ENCODE peak calls at places on chromosome 7, in six cellular contexts. One of them, this sample, is unnamed.

GRCh38 chr7:37245544-37245943 is 203.1 kb downstream of the ELMO1 start:
- DNase-seq in T-cell: no peak
- DNase-seq in G401: no peak
- DNase-seq in NCI-H2081: no peak
- DNase-seq in activated naive CD4-positive, alpha-beta T cell treated with anti-CD3 and anti-CD28 coated beads for 36 hours: no peak
- DNase-seq in NB4: no peak
- DNase-seq in this sample: no peak

GRCh38 chr7:16114633-16115032 is 306.7 kb downstream of the CRPPA start:
- DNase-seq in T-cell: no peak
- DNase-seq in G401: no peak
- DNase-seq in NCI-H2081: peak
- DNase-seq in activated naive CD4-positive, alpha-beta T cell treated with anti-CD3 and anti-CD28 coated beads for 36 hours: no peak
- DNase-seq in NB4: peak
- DNase-seq in this sample: no peak

GRCh38 chr7:12436896-12437535 is 33.4 kb upstream of the VWDE start:
- DNase-seq in T-cell: no peak
- DNase-seq in G401: no peak
- DNase-seq in NCI-H2081: peak
- DNase-seq in activated naive CD4-positive, alpha-beta T cell treated with anti-CD3 and anti-CD28 coated beads for 36 hours: no peak
- DNase-seq in NB4: peak
- DNase-seq in this sample: no peak

GRCh38 chr7:48292949-48293348 is 121.7 kb downstream of the ABCA13 start:
- DNase-seq in T-cell: no peak
- DNase-seq in G401: no peak
- DNase-seq in NCI-H2081: no peak
- DNase-seq in activated naive CD4-positive, alpha-beta T cell treated with anti-CD3 and anti-CD28 coated beads for 36 hours: no peak
- DNase-seq in NB4: no peak
- DNase-seq in this sample: no peak

GRCh38 chr7:35011085-35011484 is 26.2 kb downstream of the DPY19L1 start:
- DNase-seq in T-cell: no peak
- DNase-seq in G401: no peak
- DNase-seq in NCI-H2081: no peak
- DNase-seq in activated naive CD4-positive, alpha-beta T cell treated with anti-CD3 and anti-CD28 coated beads for 36 hours: no peak
- DNase-seq in NB4: no peak
- DNase-seq in this sample: no peak

GRCh38 chr7:12385364-12385786 is 18.3 kb downstream of the VWDE start:
- DNase-seq in T-cell: no peak
- DNase-seq in G401: no peak
- DNase-seq in NCI-H2081: peak
- DNase-seq in activated naive CD4-positive, alpha-beta T cell treated with anti-CD3 and anti-CD28 coated beads for 36 hours: no peak
- DNase-seq in NB4: no peak
- DNase-seq in this sample: no peak

GRCh38 chr7:108455833-108456677 is at the start of gene NRCAM:
- DNase-seq in T-cell: peak
- DNase-seq in G401: peak
- DNase-seq in NCI-H2081: peak
- DNase-seq in activated naive CD4-positive, alpha-beta T cell treated with anti-CD3 and anti-CD28 coated beads for 36 hours: peak
- DNase-seq in NB4: peak
- DNase-seq in this sample: peak

GRCh38 chr7:157699357-157700013 is 362.7 kb downstream of the DNAJB6 start:
- DNase-seq in T-cell: no peak
- DNase-seq in G401: no peak
- DNase-seq in NCI-H2081: peak
- DNase-seq in activated naive CD4-positive, alpha-beta T cell treated with anti-CD3 and anti-CD28 coated beads for 36 hours: no peak
- DNase-seq in NB4: no peak
- DNase-seq in this sample: no peak

GRCh38 chr7:95955748-95956147 is 183.4 kb downstream of the DYNC1I1 start:
- DNase-seq in T-cell: no peak
- DNase-seq in G401: no peak
- DNase-seq in NCI-H2081: no peak
- DNase-seq in activated naive CD4-positive, alpha-beta T cell treated with anti-CD3 and anti-CD28 coated beads for 36 hours: no peak
- DNase-seq in NB4: no peak
- DNase-seq in this sample: no peak

GRCh38 chr7:44291066-44291732 is 34.2 kb downstream of the CAMK2B start:
- DNase-seq in T-cell: peak
- DNase-seq in G401: peak
- DNase-seq in NCI-H2081: no peak
- DNase-seq in activated naive CD4-positive, alpha-beta T cell treated with anti-CD3 and anti-CD28 coated beads for 36 hours: peak
- DNase-seq in NB4: no peak
- DNase-seq in this sample: peak

GRCh38 chr7:1262441-1262840 is 29.8 kb downstream of the UNCX start:
- DNase-seq in T-cell: no peak
- DNase-seq in G401: no peak
- DNase-seq in NCI-H2081: no peak
- DNase-seq in activated naive CD4-positive, alpha-beta T cell treated with anti-CD3 and anti-CD28 coated beads for 36 hours: no peak
- DNase-seq in NB4: no peak
- DNase-seq in this sample: peak

GRCh38 chr7:5523052-5523711 is 99.5 kb upstream of the TNRC18 start:
- DNase-seq in T-cell: no peak
- DNase-seq in G401: no peak
- DNase-seq in NCI-H2081: no peak
- DNase-seq in activated naive CD4-positive, alpha-beta T cell treated with anti-CD3 and anti-CD28 coated beads for 36 hours: peak
- DNase-seq in NB4: peak
- DNase-seq in this sample: no peak

GRCh38 chr7:40263752-40264390 is 129.1 kb downstream of the SUGCT start:
- DNase-seq in T-cell: no peak
- DNase-seq in G401: no peak
- DNase-seq in NCI-H2081: no peak
- DNase-seq in activated naive CD4-positive, alpha-beta T cell treated with anti-CD3 and anti-CD28 coated beads for 36 hours: no peak
- DNase-seq in NB4: no peak
- DNase-seq in this sample: no peak

GRCh38 chr7:47783456-47784240 is 164.6 kb downstream of the PKD1L1 start:
- DNase-seq in T-cell: no peak
- DNase-seq in G401: peak
- DNase-seq in NCI-H2081: no peak
- DNase-seq in activated naive CD4-positive, alpha-beta T cell treated with anti-CD3 and anti-CD28 coated beads for 36 hours: no peak
- DNase-seq in NB4: no peak
- DNase-seq in this sample: no peak

GRCh38 chr7:151125459-151125834 is 39.2 kb downstream of the AGAP3 start:
- DNase-seq in T-cell: no peak
- DNase-seq in G401: no peak
- DNase-seq in NCI-H2081: no peak
- DNase-seq in activated naive CD4-positive, alpha-beta T cell treated with anti-CD3 and anti-CD28 coated beads for 36 hours: no peak
- DNase-seq in NB4: no peak
- DNase-seq in this sample: no peak

GRCh38 chr7:12162420-12163113 is 48.5 kb upstream of the TMEM106B start:
- DNase-seq in T-cell: no peak
- DNase-seq in G401: no peak
- DNase-seq in NCI-H2081: no peak
- DNase-seq in activated naive CD4-positive, alpha-beta T cell treated with anti-CD3 and anti-CD28 coated beads for 36 hours: no peak
- DNase-seq in NB4: no peak
- DNase-seq in this sample: no peak

GRCh38 chr7:1930381-1931065 is 260.4 kb downstream of the ELFN1 start:
- DNase-seq in T-cell: no peak
- DNase-seq in G401: no peak
- DNase-seq in NCI-H2081: no peak
- DNase-seq in activated naive CD4-positive, alpha-beta T cell treated with anti-CD3 and anti-CD28 coated beads for 36 hours: no peak
- DNase-seq in NB4: no peak
- DNase-seq in this sample: no peak

GRCh38 chr7:100493476-100494264 is 9.9 kb downstream of the NYAP1 start:
- DNase-seq in T-cell: no peak
- DNase-seq in G401: no peak
- DNase-seq in NCI-H2081: no peak
- DNase-seq in activated naive CD4-positive, alpha-beta T cell treated with anti-CD3 and anti-CD28 coated beads for 36 hours: peak
- DNase-seq in NB4: peak
- DNase-seq in this sample: no peak

GRCh38 chr7:33632322-33632721 is 273.0 kb upstream of the BMPER start:
- DNase-seq in T-cell: no peak
- DNase-seq in G401: no peak
- DNase-seq in NCI-H2081: no peak
- DNase-seq in activated naive CD4-positive, alpha-beta T cell treated with anti-CD3 and anti-CD28 coated beads for 36 hours: no peak
- DNase-seq in NB4: no peak
- DNase-seq in this sample: no peak

GRCh38 chr7:139745330-139746143 is 32.3 kb downstream of the HIPK2 start:
- DNase-seq in T-cell: no peak
- DNase-seq in G401: no peak
- DNase-seq in NCI-H2081: no peak
- DNase-seq in activated naive CD4-positive, alpha-beta T cell treated with anti-CD3 and anti-CD28 coated beads for 36 hours: no peak
- DNase-seq in NB4: no peak
- DNase-seq in this sample: no peak

GRCh38 chr7:129569811-129570215 is 41.7 kb upstream of the NRF1 start:
- DNase-seq in T-cell: no peak
- DNase-seq in G401: no peak
- DNase-seq in NCI-H2081: no peak
- DNase-seq in activated naive CD4-positive, alpha-beta T cell treated with anti-CD3 and anti-CD28 coated beads for 36 hours: no peak
- DNase-seq in NB4: peak
- DNase-seq in this sample: no peak

GRCh38 chr7:132708501-132708900 is 132.2 kb upstream of the PLXNA4 start:
- DNase-seq in T-cell: no peak
- DNase-seq in G401: no peak
- DNase-seq in NCI-H2081: no peak
- DNase-seq in activated naive CD4-positive, alpha-beta T cell treated with anti-CD3 and anti-CD28 coated beads for 36 hours: no peak
- DNase-seq in NB4: no peak
- DNase-seq in this sample: no peak

This sample was measured in chondrocyte.